ENCODE peak calls at places on chromosomes 3 and 15, in eight cellular contexts. S is adrenal gland; F is T-helper 1 cell; I is HTR-8/SVneo; X is neuronal stem cell; D is activated T-cell treated with anti-CD3 and anti-CD28 coated beads for 24 hours; P is lower lobe of right lung; E is stimulated activated CD4-positive, alpha-beta T cell treated with anti-CD3 and anti-CD28 coated beads, Interleukin-15, amount 100 ng/mL, for 48 hours. T is an unnamed sample.
A peak's percentile ranks its signal among the peaks of the same experiment; 100 is the strongest.

GRCh38 chr3:51391566-51392300 is 648 bp downstream of the RBM15B start:
- DNase-seq in E (no peak), I (no peak), S (peak; percentile 48), D (no peak), X (no peak), F (no peak), P (peak; percentile 63), T (no peak)

GRCh38 chr15:45522931-45523331 is 376 bp upstream of the SLC30A4 start:
- DNase-seq in E (no peak), X (peak; percentile 41), I (no peak), D (no peak), F (no peak), P (no peak), S (peak; percentile 57), T (no peak)

GRCh38 chr15:49383266-49383665 is 39.8 kb upstream of the FGF7 start:
- DNase-seq in I (no peak), S (no peak), P (no peak), X (no peak), D (no peak), F (no peak), E (no peak), T (no peak)

GRCh38 chr3:124582621-124583437 is 147.4 kb upstream of the UMPS start:
- DNase-seq in S (no peak), D (no peak), I (no peak), E (no peak), F (no peak), X (no peak), P (no peak), T (no peak)

GRCh38 chr3:149016242-149016641 is 24.9 kb downstream of the GYG1 start:
- DNase-seq in D (no peak), S (no peak), X (no peak), I (no peak), P (no peak), E (no peak), F (no peak), T (no peak)

GRCh38 chr3:58999134-58999778 is 50.6 kb downstream of the CFAP20DC start:
- DNase-seq in P (no peak), D (no peak), E (no peak), X (no peak), S (no peak), I (no peak), F (no peak), T (no peak)

GRCh38 chr3:36738701-36739100 is 25.7 kb downstream of the DCLK3 start:
- DNase-seq in X (no peak), D (no peak), I (no peak), E (no peak), F (no peak), P (no peak), S (peak; percentile 43), T (no peak)

GRCh38 chr3:150874666-150875219 is 30.5 kb downstream of the MINDY4B start:
- DNase-seq in S (no peak), X (no peak), F (no peak), E (no peak), D (no peak), I (no peak), P (no peak), T (no peak)

GRCh38 chr3:177830411-177830849 is 633.1 kb upstream of the TBL1XR1 start:
- DNase-seq in X (no peak), D (no peak), F (no peak), S (peak; percentile 37), I (no peak), P (no peak), E (no peak), T (no peak)

GRCh38 chr3:46893146-46893748 is 15.7 kb downstream of the PTH1R start:
- DNase-seq in F (no peak), S (no peak), E (no peak), P (peak; percentile 37), X (no peak), D (no peak), I (no peak), T (no peak)

GRCh38 chr15:78108300-78109084 is 16.1 kb downstream of the SH2D7 start:
- DNase-seq in F (peak; percentile 64), I (peak; percentile 85), D (peak; percentile 72), E (peak; percentile 71), X (peak; percentile 59), P (peak; percentile 91), S (peak; percentile 92), T (no peak)

GRCh38 chr3:72661115-72661457 is 187.2 kb downstream of the SHQ1 start:
- DNase-seq in E (no peak), P (peak; percentile 75), X (no peak), S (peak; percentile 88), I (peak; percentile 71), D (no peak), F (no peak), T (no peak)

GRCh38 chr3:52693071-52693470 is 7.2 kb downstream of the GNL3 start:
- DNase-seq in S (no peak), F (no peak), E (no peak), P (no peak), X (no peak), D (no peak), I (no peak), T (no peak)

GRCh38 chr15:28456476-28457395 is 76.0 kb downstream of the GOLGA8G start:
- DNase-seq in S (no peak), F (no peak), D (no peak), X (no peak), E (no peak), P (peak; percentile 43), I (no peak), T (no peak)

GRCh38 chr3:197333901-197334639 is 35.7 kb upstream of the DLG1 start:
- DNase-seq in I (no peak), F (no peak), S (no peak), X (no peak), P (no peak), E (no peak), D (no peak), T (no peak)

GRCh38 chr15:41917767-41918430 is 24.0 kb upstream of the SPTBN5 start:
- DNase-seq in S (peak; percentile 66), I (no peak), D (no peak), X (no peak), P (no peak), F (no peak), E (no peak), T (no peak)

GRCh38 chr15:74863239-74864056 is 9.7 kb downstream of the SCAMP2 start:
- DNase-seq in D (no peak), X (no peak), I (no peak), S (peak; percentile 76), P (no peak), E (no peak), F (no peak), T (no peak)

GRCh38 chr3:61901986-61902385 is 340.6 kb downstream of the PTPRG start:
- DNase-seq in S (no peak), P (no peak), X (no peak), I (no peak), E (no peak), D (no peak), F (no peak), T (no peak)

T was measured in iPS DF 6.9.